ENCODE peak calls at places on chromosomes 11 and 22, in six cellular contexts. N, U, L, P, D and C are unnamed samples.

GRCh38 chr22:29308791-29309262 is 2.4 kb downstream of the GAS2L1 start:
- DNase-seq in N (no peak), D (no peak), U (peak), L (no peak), P (no peak), C (no peak)

GRCh38 chr22:43002198-43002577 is 12.8 kb downstream of the PACSIN2 start:
- DNase-seq in D (no peak), L (no peak), N (no peak), U (peak), P (no peak), C (no peak)

GRCh38 chr22:45497746-45498145 is 4.9 kb upstream of the FBLN1 start:
- DNase-seq in U (no peak), D (no peak), L (no peak), N (no peak), P (no peak), C (no peak)

GRCh38 chr11:5631426-5631825 is 6.6 kb downstream of the TRIM34 start:
- DNase-seq in N (no peak), L (no peak), D (no peak), P (no peak), U (no peak), C (no peak)

GRCh38 chr22:17314472-17314871 is 54.8 kb upstream of the CECR2 start:
- DNase-seq in P (no peak), L (no peak), D (no peak), N (no peak), U (no peak), C (no peak)

GRCh38 chr11:78350646-78351165 is 66.9 kb downstream of the GAB2 start:
- DNase-seq in N (no peak), L (no peak), D (no peak), U (peak), P (no peak), C (no peak)

GRCh38 chr11:43486141-43486540 is 127.4 kb downstream of the TTC17 start:
- DNase-seq in N (no peak), P (no peak), L (no peak), D (no peak), U (no peak), C (no peak)

GRCh38 chr11:134229131-134229790 is 4.8 kb downstream of the VPS26B start:
- DNase-seq in P (no peak), U (no peak), L (no peak), N (no peak), D (no peak), C (no peak)

GRCh38 chr11:9315078-9315688 is 790 bp upstream of the TMEM41B start:
- DNase-seq in P (no peak), N (no peak), U (no peak), L (no peak), D (no peak), C (no peak)

GRCh38 chr11:41497974-41498373 is 38.5 kb upstream of the LRRC4C start:
- DNase-seq in D (no peak), P (no peak), N (peak), L (no peak), U (no peak), C (peak)

GRCh38 chr22:38947321-38948112 is 9.9 kb upstream of the APOBEC3A start:
- DNase-seq in N (no peak), D (no peak), U (peak), P (no peak), L (no peak), C (no peak)

GRCh38 chr22:37060801-37061610 is 9.5 kb downstream of the KCTD17 start:
- DNase-seq in L (peak), U (no peak), P (no peak), N (no peak), D (no peak), C (no peak)

GRCh38 chr22:40138866-40139265 is 38.9 kb upstream of the TNRC6B start:
- DNase-seq in P (no peak), D (no peak), U (no peak), L (no peak), N (no peak), C (no peak)

GRCh38 chr11:6498121-6498520 is 1.0 kb downstream of the DNHD1 start:
- DNase-seq in N (no peak), L (no peak), U (no peak), D (no peak), P (no peak), C (no peak)

GRCh38 chr22:50561401-50562074 is 1.2 kb downstream of the SYCE3 start:
- DNase-seq in U (peak), N (no peak), L (no peak), D (no peak), P (no peak), C (no peak)

GRCh38 chr22:50564289-50564688 is 1.6 kb upstream of the SYCE3 start:
- DNase-seq in N (no peak), D (no peak), U (no peak), L (no peak), P (no peak), C (no peak)

GRCh38 chr22:50560034-50560433 is 2.7 kb downstream of the SYCE3 start:
- DNase-seq in D (no peak), U (no peak), N (no peak), L (no peak), P (no peak), C (no peak)

GRCh38 chr22:50563410-50564160 is 866 bp upstream of the SYCE3 start:
- DNase-seq in D (no peak), N (no peak), P (no peak), U (no peak), L (no peak), C (no peak)

DNA sequence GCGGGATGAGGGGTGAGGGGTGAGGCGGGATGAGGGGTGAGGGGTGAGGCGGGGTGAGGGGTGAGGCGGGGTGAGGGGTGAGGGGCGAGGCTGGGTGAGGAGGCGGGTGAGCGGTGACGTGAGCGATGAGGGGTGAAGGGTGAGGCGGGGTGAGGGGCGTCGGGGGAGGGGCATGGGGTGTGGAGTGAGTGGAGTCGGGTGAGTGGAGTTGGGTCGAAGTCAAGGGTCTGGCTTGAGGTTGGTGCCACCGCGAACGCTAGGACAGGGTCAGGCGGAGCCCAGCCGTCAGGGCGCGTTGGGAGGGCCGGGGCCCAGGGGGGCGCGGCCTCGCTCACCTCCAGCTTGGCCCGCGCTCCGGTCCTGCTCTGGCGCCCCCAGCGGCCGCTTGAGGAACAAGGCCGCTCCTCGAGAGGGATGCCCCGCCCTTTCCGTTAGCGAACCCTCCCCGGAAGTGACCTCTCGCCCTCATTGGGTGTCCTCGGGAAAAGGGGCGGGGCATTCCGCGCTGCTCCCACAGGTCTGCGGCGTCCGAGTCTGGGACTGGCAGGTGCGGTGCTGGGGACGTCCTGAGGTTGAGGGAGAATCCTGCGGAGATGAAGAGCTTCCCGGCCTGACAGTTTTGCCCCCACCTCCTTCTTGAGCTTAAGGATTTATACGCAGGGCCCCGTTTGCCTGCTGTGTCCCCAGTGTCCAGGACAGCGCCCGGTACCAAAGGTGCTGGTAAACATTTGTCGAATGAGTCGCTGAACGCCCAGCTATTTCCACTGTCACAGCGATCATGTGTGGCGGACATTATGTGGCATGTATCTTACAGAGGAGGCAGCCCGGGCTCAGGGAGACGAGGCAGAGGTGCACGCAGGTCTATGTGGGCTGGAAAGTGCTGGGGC is at the start of gene SYCE3:
- DNase-seq in N (peak), L (peak), U (peak), P (peak), D (peak), C (peak)
- H3K27ac ChIP-seq in N (no peak), L (peak), U (peak), P (peak), D (peak), C (no peak)

DNA sequence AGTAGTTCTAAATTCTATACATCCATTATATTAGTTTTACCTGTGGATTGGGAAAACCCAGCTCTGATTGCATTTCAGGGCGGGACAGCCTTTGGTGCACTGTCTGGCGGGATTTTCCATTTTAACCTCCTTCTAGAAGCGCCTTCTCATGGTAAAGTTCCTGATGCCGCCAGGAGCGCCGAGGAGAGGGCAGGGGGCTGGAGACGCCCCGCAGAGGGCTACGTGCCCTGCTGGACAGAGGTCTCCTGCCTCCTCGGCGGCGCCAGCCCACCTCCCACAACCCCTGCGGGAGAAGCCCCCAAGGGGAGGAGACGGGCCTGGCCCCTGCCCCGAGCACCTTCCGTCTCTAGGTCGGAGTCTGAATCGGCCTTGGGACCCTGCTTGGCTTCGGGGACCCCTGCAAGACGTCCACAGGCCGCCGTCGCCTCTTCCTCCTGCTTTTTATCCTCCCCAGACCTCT is 1.2 kb upstream of the P2RX6 start:
- DNase-seq in P (no peak), L (no peak), D (no peak), U (no peak), N (no peak), C (no peak)
- H3K27ac ChIP-seq in P (peak), L (peak), D (no peak), U (peak), N (no peak), C (no peak)

GRCh38 chr11:65404210-65404609 is 17.8 kb downstream of the FRMD8 start:
- DNase-seq in L (no peak), D (no peak), N (no peak), U (no peak), P (no peak), C (no peak)
- H3K27ac ChIP-seq in L (peak), D (no peak), N (no peak), U (peak), P (no peak), C (no peak)

DNA sequence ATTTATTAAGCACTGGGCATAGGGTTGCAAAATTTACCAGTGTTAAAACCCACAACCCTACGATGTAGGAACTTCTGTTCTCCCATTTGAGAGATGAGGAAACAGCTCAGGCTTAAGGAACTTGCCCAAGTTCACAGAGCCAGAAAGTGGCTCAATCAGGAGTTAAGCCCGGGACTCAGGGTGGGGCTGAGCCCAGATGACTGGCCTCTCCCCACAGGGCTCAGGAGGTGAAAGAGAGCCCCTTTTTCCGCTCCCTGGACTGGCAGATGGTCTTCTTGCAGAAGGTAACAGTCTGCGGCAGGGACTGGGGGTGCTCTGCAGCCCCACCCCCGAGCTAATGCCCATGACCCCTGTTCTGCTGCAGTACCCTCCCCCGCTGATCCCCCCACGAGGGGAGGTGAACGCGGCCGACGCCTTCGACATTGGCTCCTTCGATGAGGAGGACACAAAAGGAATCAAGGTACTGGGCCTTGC is 5.6 kb upstream of the ANKRD13D start:
- DNase-seq in N (no peak), L (peak), U (peak), P (no peak), D (no peak), C (no peak)
- H3K27ac ChIP-seq in N (no peak), L (peak), U (peak), P (no peak), D (no peak), C (no peak)

DNA sequence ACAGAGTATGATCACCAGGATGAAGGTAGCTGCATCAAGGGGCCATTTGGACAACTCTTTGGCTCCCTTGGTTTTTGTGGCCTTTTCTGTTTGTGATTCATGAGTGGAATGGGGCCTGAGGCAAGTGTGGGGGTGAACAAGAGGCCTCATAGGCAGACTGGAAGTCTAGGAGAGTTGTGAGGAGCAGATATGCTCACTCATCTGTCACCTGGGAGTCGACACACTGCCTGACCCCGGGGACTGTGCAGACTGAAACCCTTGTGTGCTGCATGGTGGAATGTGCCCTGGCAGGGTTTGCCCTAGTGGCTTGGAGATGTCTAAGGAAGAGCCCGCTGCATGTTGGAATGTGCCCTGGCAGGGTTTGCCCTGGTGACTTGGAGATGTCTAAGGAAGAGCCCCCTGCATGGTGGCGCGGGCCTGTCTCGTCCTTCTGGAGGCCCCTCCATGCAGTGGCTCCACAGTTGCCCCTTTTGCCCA is 60.0 kb downstream of the MED15 start:
- DNase-seq in P (no peak), N (no peak), U (no peak), D (no peak), L (no peak), C (no peak)
- H3K27ac ChIP-seq in P (peak), N (no peak), U (peak), D (no peak), L (no peak), C (no peak)

GRCh38 chr22:24446291-24446611 is 18.9 kb downstream of the ADORA2A start:
- DNase-seq in L (no peak), P (no peak), D (no peak), N (no peak), U (no peak), C (no peak)
- H3K27ac ChIP-seq in L (no peak), P (no peak), D (no peak), N (no peak), U (no peak), C (no peak)

GRCh38 chr22:26956346-26956745 is 299.0 kb downstream of the MIAT start:
- DNase-seq in L (no peak), U (no peak), D (no peak), N (no peak), P (no peak), C (no peak)

GRCh38 chr22:26952654-26953379 is 295.4 kb downstream of the MIAT start:
- DNase-seq in U (no peak), L (no peak), D (no peak), P (no peak), N (no peak), C (peak)

GRCh38 chr22:26953380-26953807 is 296.0 kb downstream of the MIAT start:
- DNase-seq in L (no peak), D (no peak), P (no peak), N (no peak), U (no peak), C (peak)

GRCh38 chr22:26949193-26949592 is 291.8 kb downstream of the MIAT start:
- DNase-seq in L (no peak), U (no peak), P (no peak), N (no peak), D (no peak), C (no peak)

DNA sequence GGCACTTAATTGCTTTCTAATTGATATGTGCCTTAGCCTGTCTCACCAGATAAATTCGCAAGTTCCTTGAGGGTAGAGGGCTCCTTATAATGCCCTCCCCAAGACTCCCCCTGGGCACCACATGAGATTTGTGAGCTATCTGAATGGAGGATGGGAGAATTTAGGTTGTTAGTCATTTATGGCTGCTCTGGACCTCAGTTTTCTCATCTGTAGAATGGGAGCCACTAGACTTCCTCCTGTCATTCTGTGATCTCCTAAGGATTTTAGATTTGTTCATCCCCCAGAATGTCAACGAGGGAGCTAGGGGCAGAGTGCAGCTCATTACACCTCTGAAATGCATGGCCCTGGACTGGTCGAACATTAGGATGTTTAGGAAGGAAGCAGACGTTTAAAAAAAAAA is 294.6 kb downstream of the MIAT start:
- DNase-seq in L (no peak), U (no peak), P (no peak), D (no peak), N (no peak), C (no peak)
- H3K27ac ChIP-seq in L (no peak), U (no peak), P (no peak), D (no peak), N (no peak), C (no peak)

DNA sequence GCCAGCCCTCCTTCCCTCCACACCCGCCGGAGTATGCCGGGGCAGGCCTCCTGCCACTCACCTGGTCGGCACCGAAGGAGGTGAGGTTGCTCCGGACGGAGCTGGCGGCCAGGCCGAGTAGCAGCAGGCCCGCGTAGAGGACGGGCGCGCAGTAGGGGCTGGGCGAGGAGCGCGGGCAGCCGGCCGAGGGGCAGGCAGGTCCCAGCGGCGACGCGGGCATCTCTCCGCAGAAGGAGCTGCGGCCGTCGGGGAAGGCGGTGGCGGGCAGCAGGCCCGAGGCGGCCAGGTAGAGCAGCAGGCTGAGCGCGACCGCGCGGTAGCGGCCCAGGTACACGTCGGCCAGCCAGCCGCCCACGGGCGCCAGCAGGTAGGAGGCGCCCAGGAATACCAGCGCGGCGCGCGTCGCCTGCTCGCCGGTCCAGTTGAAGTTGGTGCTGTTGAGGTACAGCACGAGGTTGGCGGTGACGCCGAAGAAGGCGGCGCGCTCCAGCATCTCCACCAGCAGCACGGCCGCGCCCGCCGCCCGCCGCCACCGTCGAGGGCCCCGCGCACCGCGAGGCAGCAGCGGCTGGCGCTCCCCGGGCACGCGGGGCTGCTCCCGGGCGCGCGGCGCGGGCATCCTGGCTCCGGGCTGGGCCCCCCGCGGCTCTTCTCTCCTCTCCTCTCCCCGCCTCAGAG is 904 bp downstream of the SLC15A3 start:
- DNase-seq in N (no peak), L (peak), P (no peak), D (no peak), U (no peak), C (no peak)
- H3K27ac ChIP-seq in N (no peak), L (peak), P (no peak), D (no peak), U (peak), C (no peak)

GRCh38 chr22:22167791-22168189 is 76.8 kb upstream of the VPREB1 start:
- DNase-seq in P (no peak), D (no peak), L (no peak), U (no peak), N (no peak), C (no peak)

GRCh38 chr22:22169923-22170322 is 74.7 kb upstream of the VPREB1 start:
- DNase-seq in P (no peak), L (no peak), U (no peak), D (no peak), N (no peak), C (no peak)

GRCh38 chr22:22166941-22167713 is 77.5 kb upstream of the VPREB1 start:
- DNase-seq in U (no peak), P (no peak), N (no peak), D (no peak), L (no peak), C (no peak)

GRCh38 chr22:22168941-22169867 is 75.4 kb upstream of the VPREB1 start:
- DNase-seq in D (no peak), L (no peak), N (no peak), P (no peak), U (no peak), C (no peak)

GRCh38 chr22:22168190-22168940 is 76.2 kb upstream of the VPREB1 start:
- DNase-seq in N (peak), U (no peak), P (no peak), D (peak), L (no peak), C (no peak)
- H3K27ac ChIP-seq in N (no peak), U (no peak), P (no peak), D (no peak), L (no peak), C (no peak)

GRCh38 chr11:33775064-33775807 is 916 bp upstream of the FBXO3 start:
- DNase-seq in P (no peak), N (no peak), U (no peak), L (no peak), D (no peak), C (no peak)
- H3K27ac ChIP-seq in P (peak), N (no peak), U (peak), L (peak), D (peak), C (no peak)